ENCODE peak calls at places on chromosomes 13 and 19, in five cellular contexts. One of them, this sample, is unnamed. For H3K4me1, the result is how much of the 10 kb centered on the place peaks cover.

GRCh38 chr13:71303144-71303543 is 563.9 kb downstream of the DACH1 start:
- DNase-seq in GM23248: no peak
- DNase-seq in SK-N-SH: no peak
- DNase-seq in neural progenitor cell: no peak
- DNase-seq in OCI-LY7: no peak
- DNase-seq in this sample: no peak

GRCh38 chr19:51783373-51783772 is 11.6 kb upstream of the FPR3 start:
- DNase-seq in GM23248: peak
- DNase-seq in neural progenitor cell: no peak
- DNase-seq in OCI-LY7: peak
- DNase-seq in SK-N-SH: no peak
- DNase-seq in this sample: no peak

GRCh38 chr13:113398963-113399754 is 35.2 kb upstream of the GRTP1 start:
- DNase-seq in SK-N-SH: no peak
- DNase-seq in neural progenitor cell: peak
- DNase-seq in OCI-LY7: no peak
- DNase-seq in GM23248: peak
- DNase-seq in this sample: no peak

GRCh38 chr13:42108217-42108616 is 59.8 kb downstream of the DGKH start:
- DNase-seq in GM23248: no peak
- DNase-seq in OCI-LY7: no peak
- DNase-seq in SK-N-SH: no peak
- DNase-seq in neural progenitor cell: no peak
- DNase-seq in this sample: no peak

GRCh38 chr13:84481958-84482357 is 599.7 kb upstream of the SLITRK1 start:
- DNase-seq in neural progenitor cell: no peak
- DNase-seq in GM23248: peak
- DNase-seq in OCI-LY7: no peak
- DNase-seq in SK-N-SH: no peak
- DNase-seq in this sample: no peak

GRCh38 chr13:28179974-28180373 is 41.6 kb downstream of the PAN3 start:
- DNase-seq in SK-N-SH: no peak
- DNase-seq in neural progenitor cell: no peak
- DNase-seq in OCI-LY7: no peak
- DNase-seq in GM23248: peak
- DNase-seq in this sample: no peak

GRCh38 chr19:54481326-54481930 is 8.3 kb upstream of the CDC42EP5 start:
- DNase-seq in SK-N-SH: peak
- DNase-seq in OCI-LY7: peak
- DNase-seq in GM23248: peak
- DNase-seq in neural progenitor cell: peak
- DNase-seq in this sample: peak

GRCh38 chr13:30132623-30133553 is 174.5 kb downstream of the KATNAL1 start:
- DNase-seq in OCI-LY7: peak
- DNase-seq in neural progenitor cell: peak
- DNase-seq in SK-N-SH: peak
- DNase-seq in GM23248: peak
- DNase-seq in this sample: peak

GRCh38 chr19:39196860-39197562 is at the start of gene NCCRP1:
- DNase-seq in OCI-LY7: no peak
- DNase-seq in neural progenitor cell: peak
- DNase-seq in SK-N-SH: peak
- DNase-seq in GM23248: no peak
- DNase-seq in this sample: no peak

GRCh38 chr13:27556109-27556508 is 64.2 kb downstream of the LNX2 start:
- DNase-seq in OCI-LY7: no peak
- DNase-seq in SK-N-SH: no peak
- DNase-seq in GM23248: peak
- DNase-seq in neural progenitor cell: no peak
- DNase-seq in this sample: no peak

GRCh38 chr13:99260216-99260615 is 2.0 kb upstream of the GPR18 start:
- DNase-seq in neural progenitor cell: no peak
- DNase-seq in GM23248: peak
- DNase-seq in OCI-LY7: no peak
- DNase-seq in SK-N-SH: no peak
- DNase-seq in this sample: no peak
- H3K4me1 ChIP-seq in neural progenitor cell: under half
- H3K4me1 ChIP-seq in GM23248: under half
- H3K4me1 ChIP-seq in OCI-LY7: half or more
- H3K4me1 ChIP-seq in SK-N-SH: under half
- H3K4me1 ChIP-seq in this sample: under half

GRCh38 chr13:21130116-21130515 is 46.2 kb downstream of the SKA3 start:
- DNase-seq in SK-N-SH: no peak
- DNase-seq in OCI-LY7: no peak
- DNase-seq in GM23248: peak
- DNase-seq in neural progenitor cell: peak
- DNase-seq in this sample: no peak

GRCh38 chr13:21123956-21124355 is 52.4 kb downstream of the SKA3 start:
- DNase-seq in GM23248: no peak
- DNase-seq in SK-N-SH: no peak
- DNase-seq in OCI-LY7: no peak
- DNase-seq in neural progenitor cell: no peak
- DNase-seq in this sample: no peak

GRCh38 chr13:21121616-21122015 is 54.7 kb downstream of the SKA3 start:
- DNase-seq in SK-N-SH: no peak
- DNase-seq in neural progenitor cell: no peak
- DNase-seq in GM23248: no peak
- DNase-seq in OCI-LY7: no peak
- DNase-seq in this sample: no peak

GRCh38 chr13:21120191-21120590 is 56.2 kb downstream of the SKA3 start:
- DNase-seq in SK-N-SH: no peak
- DNase-seq in OCI-LY7: no peak
- DNase-seq in GM23248: no peak
- DNase-seq in neural progenitor cell: no peak
- DNase-seq in this sample: no peak

DNA sequence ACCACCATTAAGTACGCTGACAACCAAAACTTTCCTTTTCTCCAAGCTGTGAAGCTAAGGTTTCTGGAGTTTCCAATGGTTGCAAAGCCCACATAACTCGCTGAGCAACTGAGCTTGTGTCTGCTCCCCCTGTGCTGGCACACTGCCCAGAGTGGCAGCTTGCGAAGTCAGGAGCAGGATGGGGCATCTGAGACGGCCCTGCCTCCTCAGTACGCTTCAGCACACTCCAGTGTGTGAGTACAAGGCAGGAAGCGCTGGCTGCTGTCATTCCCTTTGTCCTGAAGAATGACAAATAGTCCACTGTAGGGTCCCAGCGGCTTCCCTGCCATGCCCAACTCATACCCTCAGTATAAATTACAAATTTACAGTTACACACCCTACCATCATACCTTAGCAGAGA is 51.5 kb downstream of the SKA3 start:
- DNase-seq in GM23248: peak
- DNase-seq in OCI-LY7: no peak
- DNase-seq in neural progenitor cell: peak
- DNase-seq in SK-N-SH: peak
- DNase-seq in this sample: peak
- H2AFZ ChIP-seq in GM23248: no peak
- H2AFZ ChIP-seq in OCI-LY7: no peak
- H2AFZ ChIP-seq in neural progenitor cell: peak
- H2AFZ ChIP-seq in SK-N-SH: peak
- H2AFZ ChIP-seq in this sample: peak

GRCh38 chr19:46080561-46080960 is 39.8 kb upstream of the IGFL4 start:
- DNase-seq in OCI-LY7: no peak
- DNase-seq in GM23248: peak
- DNase-seq in neural progenitor cell: no peak
- DNase-seq in SK-N-SH: no peak
- DNase-seq in this sample: no peak
- H3K4me3 ChIP-seq in OCI-LY7: no peak
- H3K4me3 ChIP-seq in GM23248: no peak
- H3K4me3 ChIP-seq in neural progenitor cell: no peak
- H3K4me3 ChIP-seq in SK-N-SH: no peak
- H3K4me3 ChIP-seq in this sample: no peak

GRCh38 chr13:50280538-50280937 is 265.3 kb downstream of the KCNRG start:
- DNase-seq in GM23248: no peak
- DNase-seq in neural progenitor cell: no peak
- DNase-seq in SK-N-SH: no peak
- DNase-seq in OCI-LY7: no peak
- DNase-seq in this sample: no peak
- H3K4me1 ChIP-seq in GM23248: under half
- H3K4me1 ChIP-seq in neural progenitor cell: under half
- H3K4me1 ChIP-seq in SK-N-SH: under half
- H3K4me1 ChIP-seq in OCI-LY7: under half
- H3K4me1 ChIP-seq in this sample: under half

GRCh38 chr13:23506821-23507210 is 63.4 kb upstream of the TNFRSF19 start:
- DNase-seq in GM23248: peak
- DNase-seq in SK-N-SH: peak
- DNase-seq in OCI-LY7: no peak
- DNase-seq in neural progenitor cell: no peak
- DNase-seq in this sample: no peak
- H2AFZ ChIP-seq in GM23248: peak
- H2AFZ ChIP-seq in SK-N-SH: no peak
- H2AFZ ChIP-seq in OCI-LY7: no peak
- H2AFZ ChIP-seq in neural progenitor cell: no peak
- H2AFZ ChIP-seq in this sample: no peak

GRCh38 chr13:110396476-110396875 is 89.4 kb downstream of the COL4A2 start:
- DNase-seq in SK-N-SH: no peak
- DNase-seq in GM23248: no peak
- DNase-seq in OCI-LY7: no peak
- DNase-seq in neural progenitor cell: no peak
- DNase-seq in this sample: no peak
- H3K4me3 ChIP-seq in SK-N-SH: no peak
- H3K4me3 ChIP-seq in GM23248: peak
- H3K4me3 ChIP-seq in OCI-LY7: no peak
- H3K4me3 ChIP-seq in neural progenitor cell: no peak
- H3K4me3 ChIP-seq in this sample: no peak

DNA sequence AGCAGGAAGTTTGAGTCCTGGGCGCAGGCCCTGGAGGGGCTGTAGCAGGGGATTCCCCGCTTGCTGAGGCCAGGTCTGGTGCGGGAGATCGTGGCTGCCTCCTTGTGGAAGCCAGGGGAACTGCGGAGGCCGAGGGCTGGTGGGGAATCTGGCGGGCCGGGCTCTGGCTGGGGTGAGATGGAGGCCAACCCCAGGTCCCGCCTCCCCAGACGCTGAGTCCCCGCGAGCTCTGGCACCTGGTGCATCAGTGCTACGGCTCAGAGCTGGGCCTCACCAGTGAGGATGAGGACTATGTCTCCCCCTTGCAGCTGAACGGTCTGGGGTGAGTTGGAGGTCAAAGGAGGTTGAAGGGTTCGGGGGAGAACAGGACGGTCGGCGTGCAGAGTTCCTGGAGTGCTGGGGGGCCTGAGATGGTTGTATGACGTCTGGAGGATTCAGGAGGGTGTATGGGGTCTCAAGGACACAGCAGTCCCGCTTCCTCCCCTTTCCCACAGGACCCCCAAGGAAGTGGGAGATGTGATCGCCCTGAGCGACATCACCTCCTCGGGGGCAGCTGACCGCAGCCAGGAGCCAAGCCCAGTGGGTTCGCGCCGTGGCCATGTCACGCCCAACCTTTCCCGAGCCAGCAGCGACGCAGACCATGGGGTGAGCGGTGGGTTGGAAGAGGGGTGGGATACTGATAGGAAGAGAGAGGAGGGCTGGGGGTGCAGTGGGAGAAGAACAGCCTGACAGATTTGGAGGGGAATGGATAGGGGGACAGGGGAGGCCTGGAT is 13.1 kb downstream of the GRAMD1A start:
- DNase-seq in SK-N-SH: peak
- DNase-seq in neural progenitor cell: peak
- DNase-seq in OCI-LY7: peak
- DNase-seq in GM23248: peak
- DNase-seq in this sample: peak
- H3K4me1 ChIP-seq in SK-N-SH: under half
- H3K4me1 ChIP-seq in neural progenitor cell: under half
- H3K4me1 ChIP-seq in OCI-LY7: under half
- H3K4me1 ChIP-seq in GM23248: under half
- H3K4me1 ChIP-seq in this sample: under half

This sample was measured in DND-41.